ENCODE peak calls at places on chromosomes 7 and 10, in six cellular contexts. Y is cardiac fibroblast, D is GM23248, H is mesendoderm, Q is AG10803, W is H7. Z is an unnamed sample.

GRCh38 chr10:46553238-46554049 is 3.0 kb downstream of the GPRIN2 start:
- DNase-seq in D (no peak), H (no peak), W (no peak), Q (no peak), Y (no peak), Z (no peak)

GRCh38 chr7:80047856-80048459 is 86.7 kb upstream of the GNAI1 start:
- DNase-seq in Y (peak; percentile 29), D (peak; percentile 48), Q (peak; percentile 8), W (no peak), H (no peak), Z (peak; percentile 29)

GRCh38 chr7:105838273-105839141 is 37.9 kb downstream of the ATXN7L1 start:
- DNase-seq in Q (peak; percentile 44), Y (peak; percentile 28), D (peak; percentile 74), H (peak; percentile 79), W (peak; percentile 33), Z (peak; percentile 21)

GRCh38 chr10:90372442-90372841 is 485.4 kb downstream of the HTR7 start:
- DNase-seq in H (no peak), W (no peak), D (no peak), Q (no peak), Y (no peak), Z (no peak)

GRCh38 chr7:108103566-108104298 is 26.4 kb downstream of the LAMB4 start:
- DNase-seq in Q (no peak), D (peak; percentile 53), H (no peak), Y (peak; percentile 66), W (no peak), Z (no peak)

GRCh38 chr10:15046626-15047025 is 2.9 kb downstream of the OLAH start:
- DNase-seq in Y (peak; percentile 91), H (peak; percentile 21), W (no peak), D (peak; percentile 26), Q (peak; percentile 58), Z (no peak)

GRCh38 chr7:32037650-32038198 is 32.5 kb downstream of the PDE1C start:
- DNase-seq in Y (no peak), H (no peak), W (no peak), D (no peak), Q (no peak), Z (no peak)

GRCh38 chr10:52390388-52390787 is 76.3 kb downstream of the DKK1 start:
- DNase-seq in Q (peak; percentile 49), D (no peak), Y (peak; percentile 9), H (no peak), W (no peak), Z (no peak)

GRCh38 chr10:101060036-101060950 is 1.5 kb upstream of the KAZALD1 start:
- DNase-seq in W (peak; percentile 76), Y (peak; percentile 98), H (peak; percentile 98), Q (peak; percentile 92), D (peak; percentile 97), Z (peak; percentile 93)

GRCh38 chr10:122294006-122294405 is 22.9 kb downstream of the BTBD16 start:
- DNase-seq in D (no peak), Q (peak; percentile 22), H (peak; percentile 23), Y (no peak), W (no peak), Z (peak; percentile 99)

GRCh38 chr10:108597031-108597430 is 1326.3 kb downstream of the XPNPEP1 start:
- DNase-seq in Q (peak; percentile 84), W (no peak), H (no peak), D (peak; percentile 94), Y (peak; percentile 47), Z (peak; percentile 29)

GRCh38 chr7:111992601-111993000 is 213.6 kb downstream of the DOCK4 start:
- DNase-seq in Q (peak; percentile 33), Y (no peak), H (no peak), D (peak; percentile 18), W (no peak), Z (no peak)

GRCh38 chr7:95066736-95067530 is 159.5 kb downstream of the PPP1R9A start:
- DNase-seq in Q (no peak), W (no peak), D (peak; percentile 7), H (no peak), Y (peak; percentile 40), Z (peak; percentile 39)

GRCh38 chr10:91935886-91936285 is 12.3 kb downstream of the BTAF1 start:
- DNase-seq in Q (no peak), H (no peak), Y (peak; percentile 7), D (peak; percentile 22), W (no peak), Z (peak; percentile 95)

GRCh38 chr7:37987732-37988131 is 67.3 kb downstream of the EPDR1 start:
- DNase-seq in D (no peak), W (no peak), H (no peak), Q (no peak), Y (peak; percentile 61), Z (peak; percentile 87)

GRCh38 chr10:35384265-35384868 is 48.1 kb downstream of the CCNY start:
- DNase-seq in D (peak; percentile 43), Q (no peak), Y (peak; percentile 13), W (no peak), H (peak; percentile 93), Z (peak; percentile 34)

GRCh38 chr7:51222916-51223315 is 93.7 kb downstream of the COBL start:
- DNase-seq in W (no peak), Q (no peak), D (no peak), H (no peak), Y (no peak), Z (no peak)

GRCh38 chr10:99667108-99667751 is 7.9 kb downstream of the ENTPD7 start:
- DNase-seq in W (no peak), H (no peak), Y (peak; percentile 78), D (peak; percentile 92), Q (peak; percentile 84), Z (peak; percentile 92)

GRCh38 chr10:79335470-79336235 is 11.6 kb upstream of the PPIF start:
- DNase-seq in Q (no peak), H (no peak), W (no peak), Y (no peak), D (no peak), Z (no peak)

GRCh38 chr10:3828404-3829192 is 43.6 kb upstream of the KLF6 start:
- DNase-seq in H (no peak), W (no peak), Q (peak; percentile 60), D (peak; percentile 84), Y (peak; percentile 84), Z (peak; percentile 78)

GRCh38 chr7:88586219-88586618 is 173.3 kb upstream of the ZNF804B start:
- DNase-seq in D (no peak), Q (no peak), W (no peak), Y (no peak), H (no peak), Z (no peak)

GRCh38 chr7:7978860-7979259 is 10.3 kb downstream of the GLCCI1 start:
- DNase-seq in H (no peak), D (no peak), W (no peak), Q (no peak), Y (no peak), Z (no peak)

GRCh38 chr7:7979556-7979955 is 11.0 kb downstream of the GLCCI1 start:
- DNase-seq in D (no peak), Y (no peak), H (no peak), W (no peak), Q (no peak), Z (no peak)

GRCh38 chr7:7982904-7983303 is 14.3 kb downstream of the GLCCI1 start:
- DNase-seq in W (no peak), Y (no peak), D (no peak), H (no peak), Q (no peak), Z (no peak)

GRCh38 chr7:7977774-7978173 is 9.2 kb downstream of the GLCCI1 start:
- DNase-seq in H (no peak), Y (peak; percentile 71), W (no peak), Q (no peak), D (no peak), Z (no peak)

GRCh38 chr7:7980134-7980533 is 11.5 kb downstream of the GLCCI1 start:
- DNase-seq in H (no peak), Y (no peak), Q (no peak), W (no peak), D (no peak), Z (no peak)
- H3K4me3 ChIP-seq in H (no peak overlapping the region), Y (no peak overlapping the region), Q (no peak overlapping the region), W (no peak overlapping the region), D (no peak overlapping the region), Z (no peak overlapping the region)

GRCh38 chr7:50190772-50191171 is 97.7 kb upstream of the ZPBP start:
- DNase-seq in D (no peak), Q (no peak), H (no peak), W (no peak), Y (no peak), Z (no peak)

GRCh38 chr7:50202052-50202555 is 102.4 kb upstream of the IKZF1 start:
- DNase-seq in Q (no peak), W (no peak), H (peak; percentile 10), Y (no peak), D (no peak), Z (no peak)

GRCh38 chr7:50197547-50197946 is 104.5 kb upstream of the ZPBP start:
- DNase-seq in Q (no peak), D (no peak), W (peak; percentile 84), Y (no peak), H (peak; percentile 88), Z (no peak)

GRCh38 chr7:50199824-50200223 is 104.7 kb upstream of the IKZF1 start:
- DNase-seq in W (no peak), H (no peak), Q (no peak), Y (no peak), D (no peak), Z (no peak)

GRCh38 chr7:50196719-50197118 is 103.7 kb upstream of the ZPBP start:
- DNase-seq in Y (no peak), H (no peak), D (no peak), W (no peak), Q (no peak), Z (no peak)
- H3K4me3 ChIP-seq in Y (no peak overlapping the region), H (no peak overlapping the region), D (no peak overlapping the region), W (no peak overlapping the region), Q (no peak overlapping the region), Z (no peak overlapping the region)

GRCh38 chr10:24256619-24257018 is 47.7 kb downstream of the KIAA1217 start:
- DNase-seq in Y (no peak), Q (no peak), H (no peak), D (no peak), W (no peak), Z (no peak)

GRCh38 chr10:24261627-24262026 is 52.7 kb downstream of the KIAA1217 start:
- DNase-seq in Y (no peak), W (no peak), Q (no peak), D (no peak), H (no peak), Z (no peak)

GRCh38 chr10:24262929-24263653 is 54.2 kb downstream of the KIAA1217 start:
- DNase-seq in Y (peak; percentile 27), D (no peak), Q (no peak), H (peak; percentile 57), W (no peak), Z (no peak)

GRCh38 chr10:24257588-24257987 is 48.6 kb downstream of the KIAA1217 start:
- DNase-seq in Q (no peak), D (no peak), W (no peak), Y (no peak), H (no peak), Z (no peak)

GRCh38 chr10:24259365-24260125 is 50.6 kb downstream of the KIAA1217 start:
- DNase-seq in H (no peak), Y (peak; percentile 12), W (no peak), D (peak; percentile 12), Q (no peak), Z (peak; percentile 59)
- H3K4me3 ChIP-seq in H (no peak overlapping the region), Y (no peak overlapping the region), W (no peak overlapping the region), D (no peak overlapping the region), Q (no peak overlapping the region), Z (no peak overlapping the region)

DNA sequence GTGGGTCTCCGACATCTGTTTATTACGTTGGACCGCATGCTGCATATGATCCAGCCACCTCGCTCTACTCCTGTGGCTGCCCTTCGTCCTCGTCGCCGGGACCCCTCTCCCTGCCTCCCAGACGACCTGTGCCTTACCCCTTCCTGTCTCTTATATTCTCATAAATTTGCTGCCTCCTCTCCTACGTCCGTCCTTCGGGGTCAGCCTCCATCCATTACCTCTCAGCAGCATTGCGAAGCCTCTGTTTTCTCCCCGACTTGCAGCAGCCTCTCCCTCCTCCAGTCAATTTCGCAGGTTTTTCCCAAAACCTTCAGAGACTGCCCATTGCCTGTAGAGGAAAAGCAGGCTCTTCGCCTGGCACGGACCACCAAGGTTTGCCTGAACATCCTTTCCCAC is 39.4 kb upstream of the LEP start:
- DNase-seq in H (no peak), W (peak; percentile 51), Q (no peak), D (no peak), Y (no peak), Z (no peak)
- H3K4me3 ChIP-seq in H (no peak overlapping the region), W (peak overlapping the region; percentile 63), Q (no peak overlapping the region), D (no peak overlapping the region), Y (no peak overlapping the region), Z (no peak overlapping the region)

Z was measured in bronchial epithelial cell.